ENCODE peak calls at places on chromosomes 11 and 22, in eight cellular contexts. U is endothelial cell of umbilical vein, H is spleen, E is breast epithelium, L is body of pancreas, Q is testis, F is lower leg skin, X is right lobe of liver. I is an unnamed sample.

GRCh38 chr22:25797891-25798290 is 55.9 kb downstream of the MYO18B start:
- DNase-seq in F (no peak), E (no peak), L (no peak), H (no peak), U (no peak), X (no peak), Q (no peak), I (no peak)

GRCh38 chr11:35629914-35630313 is 11.7 kb downstream of the FJX1 start:
- DNase-seq in F (no peak), X (no peak), L (peak; percentile 32), H (no peak), U (peak; percentile 93), E (no peak), Q (no peak), I (peak; percentile 52)

GRCh38 chr22:29167032-29167911 is 38.4 kb upstream of the EMID1 start:
- DNase-seq in X (peak; percentile 22), U (no peak), E (no peak), F (no peak), Q (no peak), H (peak; percentile 86), L (no peak), I (no peak)

GRCh38 chr22:39207141-39208012 is 37.4 kb downstream of the PDGFB start:
- DNase-seq in U (no peak), E (no peak), X (no peak), H (peak; percentile 37), L (peak; percentile 90), Q (no peak), F (no peak), I (no peak)

GRCh38 chr11:10205928-10206327 is 88.1 kb downstream of the SBF2 start:
- DNase-seq in X (no peak), H (no peak), L (no peak), U (no peak), E (no peak), Q (no peak), F (no peak), I (no peak)

GRCh38 chr11:39442177-39442576 is 2017.3 kb downstream of the LRRC4C start:
- DNase-seq in Q (no peak), E (no peak), F (no peak), U (no peak), L (no peak), X (no peak), H (no peak), I (no peak)

GRCh38 chr22:41917906-41918791 is 3.3 kb upstream of the SHISA8 start:
- DNase-seq in Q (no peak), U (peak; percentile 64), F (no peak), X (no peak), L (peak; percentile 51), H (peak; percentile 88), E (no peak), I (peak; percentile 84)

GRCh38 chr11:3162410-3163240 is 2.5 kb downstream of the OSBPL5 start:
- DNase-seq in U (no peak), X (peak; percentile 45), H (peak; percentile 68), F (no peak), Q (no peak), E (no peak), L (no peak), I (no peak)

GRCh38 chr11:77436969-77437368 is 36.9 kb downstream of the PAK1 start:
- DNase-seq in Q (no peak), E (no peak), F (no peak), X (no peak), H (no peak), L (no peak), U (no peak), I (no peak)

GRCh38 chr11:34180045-34180813 is 74.8 kb downstream of the NAT10 start:
- DNase-seq in Q (no peak), X (no peak), F (no peak), H (no peak), L (no peak), E (no peak), U (no peak), I (no peak)

GRCh38 chr11:116517077-116517476 is 255.7 kb downstream of the BUD13 start:
- DNase-seq in F (no peak), E (no peak), Q (no peak), X (no peak), H (no peak), L (no peak), U (no peak), I (no peak)

GRCh38 chr11:12757416-12757815 is 83.2 kb downstream of the TEAD1 start:
- DNase-seq in F (no peak), U (peak; percentile 31), H (no peak), Q (no peak), E (no peak), L (no peak), X (no peak), I (no peak)

GRCh38 chr11:94546886-94547285 is 3.2 kb downstream of the FUT4 start:
- DNase-seq in F (no peak), Q (no peak), H (no peak), L (no peak), X (no peak), U (no peak), E (no peak), I (no peak)

GRCh38 chr11:61829806-61830205 is 1.7 kb downstream of the FADS2 start:
- DNase-seq in E (no peak), L (no peak), H (no peak), F (no peak), X (no peak), Q (no peak), U (no peak), I (no peak)

GRCh38 chr11:61828629-61829407 is 718 bp downstream of the FADS2 start:
- DNase-seq in L (peak; percentile 55), F (no peak), X (no peak), U (peak; percentile 59), Q (peak; percentile 75), H (no peak), E (no peak), I (peak; percentile 69)

GRCh38 chr11:61828379-61828628 is 204 bp downstream of the FADS2 start:
- DNase-seq in H (no peak), F (no peak), U (no peak), E (no peak), Q (no peak), X (no peak), L (no peak), I (no peak)

GRCh38 chr11:61826930-61827572 is 1.0 kb upstream of the FADS2 start:
- DNase-seq in U (no peak), H (peak; percentile 81), F (no peak), Q (no peak), E (no peak), X (no peak), L (peak; percentile 34), I (no peak)

GRCh38 chr11:61827573-61828378 is at the start of gene FADS2:
- DNase-seq in H (peak; percentile 92), F (peak; percentile 76), Q (peak; percentile 96), U (peak; percentile 93), X (peak; percentile 91), E (peak; percentile 29), L (peak; percentile 88), I (peak; percentile 97)
- TF ChIP-seq POLR2A in H (no peak), F (no peak), Q (no peak), U (no peak), X (no peak), E (no peak), L (peak; percentile 55), I (peak; percentile 92)

GRCh38 chr11:73366265-73366610 is 10.0 kb upstream of the RELT start:
- DNase-seq in H (no peak), F (no peak), Q (no peak), E (no peak), U (no peak), X (no peak), L (no peak), I (no peak)
- H3K4me3 ChIP-seq in H (no peak overlapping the region), F (no peak overlapping the region), Q (no peak overlapping the region), E (no peak overlapping the region), U (no peak overlapping the region), X (no peak overlapping the region), L (no peak overlapping the region), I (no peak overlapping the region)

GRCh38 chr11:64769283-64769682 is 9.1 kb downstream of the SF1 start:
- DNase-seq in E (no peak), U (no peak), X (no peak), F (no peak), L (no peak), Q (no peak), H (peak; percentile 28), I (no peak)

GRCh38 chr11:64771861-64772260 is 6.5 kb downstream of the SF1 start:
- DNase-seq in F (no peak), H (no peak), L (no peak), E (no peak), Q (no peak), U (no peak), X (no peak), I (no peak)

GRCh38 chr11:64772318-64773018 is 5.9 kb downstream of the SF1 start:
- DNase-seq in L (no peak), Q (no peak), F (no peak), U (peak; percentile 48), E (no peak), X (no peak), H (no peak), I (no peak)

GRCh38 chr11:64768300-64768694 is 8.5 kb upstream of the PYGM start:
- DNase-seq in Q (no peak), X (no peak), F (no peak), H (no peak), U (no peak), E (no peak), L (no peak), I (no peak)

DNA sequence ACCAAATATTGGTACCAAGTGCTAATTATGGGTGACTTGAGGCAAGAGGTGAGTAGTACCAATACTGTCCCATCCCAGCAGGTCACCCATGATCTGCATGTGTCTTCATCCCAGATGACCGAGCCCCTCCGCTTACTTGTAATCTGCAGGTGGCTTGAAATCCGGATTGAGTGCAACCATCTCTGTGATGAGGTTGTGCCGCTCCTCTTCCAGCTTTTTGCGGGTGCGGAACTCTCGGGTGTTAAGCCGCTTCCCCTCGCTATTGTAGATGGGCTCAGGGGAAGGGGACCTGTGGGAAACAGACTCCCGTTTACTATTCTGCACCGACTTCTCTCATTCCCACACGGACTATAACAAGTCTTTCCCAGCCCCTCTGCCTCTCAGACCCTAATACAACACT is 8.2 kb downstream of the SF1 start:
- DNase-seq in U (no peak), X (no peak), Q (no peak), F (no peak), H (peak; percentile 49), E (no peak), L (no peak), I (no peak)
- TF ChIP-seq POLR2A in U (no peak), X (no peak), Q (no peak), F (no peak), H (no peak), E (no peak), L (no peak), I (no peak)

DNA sequence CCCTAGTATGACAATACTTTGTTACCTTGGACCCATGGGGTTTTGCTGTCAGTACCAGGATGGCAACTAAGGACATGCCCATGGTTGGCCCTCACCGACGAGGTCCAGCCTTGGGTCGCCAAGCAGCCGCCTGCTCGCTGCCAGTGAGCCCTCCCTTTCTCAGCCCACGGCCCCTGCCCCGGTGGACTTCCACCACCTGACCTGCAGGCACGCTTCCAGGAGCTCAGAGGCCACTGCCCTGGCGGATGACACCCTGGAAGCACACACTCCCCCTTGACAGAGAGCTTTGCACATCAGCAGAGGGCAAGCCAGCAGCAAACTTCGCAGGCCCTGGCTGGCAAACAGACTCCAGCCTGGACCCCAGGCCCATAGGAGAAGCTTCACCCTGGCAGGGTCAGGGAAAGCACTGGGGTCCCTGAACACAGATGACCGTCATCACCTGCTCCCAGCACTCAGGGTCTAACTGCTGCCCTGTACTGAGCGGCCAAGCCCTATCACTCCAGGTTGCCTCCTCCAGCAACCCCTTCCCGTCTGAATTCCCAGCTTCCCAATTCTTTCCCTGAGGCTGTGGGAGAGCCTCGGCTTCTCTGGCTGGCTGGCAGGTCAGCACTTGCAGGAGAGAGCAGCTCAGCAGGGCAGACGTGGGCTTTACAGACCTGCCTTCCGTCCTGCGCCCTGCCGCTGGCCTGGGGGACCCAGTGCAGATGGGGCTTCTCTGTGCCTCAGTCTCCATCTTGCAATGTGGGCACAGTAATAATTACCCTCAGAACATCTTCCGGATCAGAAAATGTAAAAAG is 2.7 kb upstream of the PPARA start:
- DNase-seq in L (no peak), U (no peak), F (no peak), H (no peak), Q (no peak), E (no peak), X (peak; percentile 96), I (peak; percentile 42)
- H3K4me3 ChIP-seq in L (no peak overlapping the region), U (no peak overlapping the region), F (no peak overlapping the region), H (no peak overlapping the region), Q (no peak overlapping the region), E (no peak overlapping the region), X (peak overlapping the region; percentile 32), I (no peak overlapping the region)